ENCODE peak calls at places on chromosomes 7 and 10, in six cellular contexts. L is A549, K is GM12878, P is HepG2, O is K562, Z is NB4. R is an unnamed sample.

GRCh38 chr10:119445311-119445934 is 97.1 kb downstream of the RGS10 start:
- DNase-seq in K (no peak), L (peak; percentile 81), Z (peak; percentile 87), P (peak; percentile 65), O (peak; percentile 76), R (peak; percentile 57)

GRCh38 chr7:71535616-71536015 is 403.7 kb downstream of the GALNT17 start:
- DNase-seq in P (no peak), K (no peak), O (no peak), Z (no peak), L (no peak), R (no peak)

GRCh38 chr10:34808789-34809745 is 6.0 kb downstream of the PARD3 start:
- DNase-seq in O (no peak), K (no peak), L (no peak), Z (no peak), P (no peak), R (no peak)

GRCh38 chr7:137668404-137668803 is 178.4 kb downstream of the DGKI start:
- DNase-seq in P (no peak), Z (no peak), O (no peak), L (no peak), K (no peak), R (no peak)

GRCh38 chr7:84195295-84196006 is 862 bp upstream of the SEMA3A start:
- DNase-seq in L (no peak), O (no peak), K (no peak), Z (no peak), P (no peak), R (no peak)

GRCh38 chr10:130479906-130480305 is 343.7 kb downstream of the GLRX3 start:
- DNase-seq in K (no peak), Z (no peak), L (no peak), O (no peak), P (no peak), R (no peak)

GRCh38 chr10:120462018-120462682 is 5.1 kb downstream of the PLPP4 start:
- DNase-seq in P (no peak), Z (no peak), L (no peak), O (no peak), K (no peak), R (no peak)

GRCh38 chr10:76397210-76397881 is 965.9 kb downstream of the LRMDA start:
- DNase-seq in L (no peak), K (no peak), Z (no peak), O (no peak), P (no peak), R (no peak)

GRCh38 chr7:45990276-45990675 is 69.2 kb upstream of the IGFBP3 start:
- DNase-seq in P (no peak), K (no peak), O (no peak), L (no peak), Z (no peak), R (no peak)

GRCh38 chr7:157602581-157602980 is 265.8 kb downstream of the DNAJB6 start:
- DNase-seq in L (no peak), P (no peak), Z (no peak), K (no peak), O (no peak), R (no peak)

GRCh38 chr10:127978481-127978880 is 71.6 kb downstream of the PTPRE start:
- DNase-seq in L (no peak), P (no peak), Z (no peak), K (no peak), O (no peak), R (no peak)

GRCh38 chr7:30422922-30423321 is 55.7 kb downstream of the NOD1 start:
- DNase-seq in O (no peak), P (no peak), K (no peak), Z (no peak), L (no peak), R (peak; percentile 63)

GRCh38 chr7:140676303-140676702 is 3.6 kb downstream of the ADCK2 start:
- DNase-seq in O (no peak), K (no peak), L (no peak), P (no peak), Z (peak; percentile 54), R (no peak)

GRCh38 chr10:22682237-22683192 is 31.9 kb downstream of the PIP4K2A start:
- DNase-seq in P (peak; percentile 69), O (no peak), Z (peak; percentile 13), L (peak; percentile 53), K (peak; percentile 52), R (no peak)

GRCh38 chr10:132383751-132384181 is 13.2 kb upstream of the PWWP2B start:
- DNase-seq in L (no peak), K (no peak), P (no peak), Z (no peak), O (no peak), R (no peak)

GRCh38 chr7:155794196-155794595 is 18.1 kb downstream of the SHH start:
- DNase-seq in L (no peak), O (no peak), P (no peak), Z (no peak), K (no peak), R (no peak)

GRCh38 chr7:87110778-87111177 is 41.5 kb upstream of the DMTF1 start:
- DNase-seq in P (peak; percentile 36), O (peak; percentile 45), K (no peak), L (peak; percentile 16), Z (no peak), R (peak; percentile 54)

GRCh38 chr7:151244156-151244870 is 4.2 kb downstream of the SMARCD3 start:
- DNase-seq in O (peak; percentile 88), P (no peak), Z (peak; percentile 81), K (peak; percentile 15), L (peak; percentile 42), R (peak; percentile 61)

GRCh38 chr7:130273081-130273699 is 6.5 kb downstream of the CPA2 start:
- DNase-seq in P (no peak), K (no peak), L (no peak), Z (peak; percentile 94), O (peak; percentile 42), R (peak; percentile 24)

GRCh38 chr10:17782921-17783665 is 26.1 kb upstream of the MRC1 start:
- DNase-seq in P (no peak), L (peak; percentile 75), O (no peak), K (no peak), Z (no peak), R (peak; percentile 94)

DNA sequence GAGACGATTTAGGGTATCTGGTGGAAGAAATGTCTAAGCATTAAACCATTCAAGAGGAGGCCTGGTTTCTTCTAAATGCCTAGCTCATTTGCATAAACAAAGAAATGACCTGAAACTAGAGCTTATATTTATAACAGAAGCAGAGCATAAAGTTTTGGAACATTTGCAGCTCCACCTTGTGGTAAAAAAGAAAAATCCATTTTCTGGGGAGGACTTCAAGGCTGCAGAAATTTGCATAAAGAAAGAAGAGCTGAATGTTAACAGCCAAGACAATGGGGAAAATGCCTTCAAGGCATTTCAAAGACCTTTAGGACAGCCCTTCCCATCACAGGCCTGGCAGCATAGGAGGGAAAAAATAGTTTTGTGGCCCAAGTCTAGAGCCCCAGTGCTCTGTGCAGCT is 362.0 kb downstream of the ZNF248 start:
- DNase-seq in Z (peak; percentile 81), L (peak; percentile 53), K (no peak), O (no peak), P (no peak), R (no peak)
- TF ChIP-seq MYC in Z (no peak), L (no peak), K (no peak), O (no peak), P (no peak), R (no peak)

GRCh38 chr7:133571066-133571465 is 318.2 kb downstream of the EXOC4 start:
- DNase-seq in L (no peak), Z (peak; percentile 14), P (peak; percentile 10), O (no peak), K (no peak), R (no peak)

GRCh38 chr7:133572853-133573252 is 320.0 kb downstream of the EXOC4 start:
- DNase-seq in Z (no peak), L (no peak), K (no peak), O (no peak), P (no peak), R (no peak)

GRCh38 chr7:133568544-133568943 is 315.7 kb downstream of the EXOC4 start:
- DNase-seq in Z (no peak), P (no peak), L (no peak), O (no peak), K (no peak), R (no peak)

GRCh38 chr7:133572087-133572486 is 319.2 kb downstream of the EXOC4 start:
- DNase-seq in Z (no peak), L (peak; percentile 23), O (no peak), K (no peak), P (no peak), R (no peak)

GRCh38 chr7:133570321-133570720 is 317.4 kb downstream of the EXOC4 start:
- DNase-seq in L (no peak), P (no peak), K (no peak), O (no peak), Z (no peak), R (no peak)
- TF ChIP-seq MYC in L (no peak), P (no peak), K (no peak), O (no peak), Z (no peak), R (no peak)

GRCh38 chr10:122280156-122280555 is 9.1 kb downstream of the BTBD16 start:
- DNase-seq in Z (no peak), O (no peak), L (no peak), K (no peak), P (no peak), R (no peak)

GRCh38 chr10:122282909-122283308 is 11.8 kb downstream of the BTBD16 start:
- DNase-seq in O (no peak), K (no peak), L (no peak), P (no peak), Z (no peak), R (no peak)

GRCh38 chr10:122280977-122281376 is 9.9 kb downstream of the BTBD16 start:
- DNase-seq in O (no peak), Z (no peak), P (no peak), L (no peak), K (no peak), R (no peak)

GRCh38 chr10:122281751-122282150 is 10.7 kb downstream of the BTBD16 start:
- DNase-seq in O (no peak), K (no peak), L (no peak), P (no peak), Z (no peak), R (no peak)

GRCh38 chr10:122282253-122282671 is 11.2 kb downstream of the BTBD16 start:
- DNase-seq in K (no peak), Z (peak; percentile 16), L (no peak), P (no peak), O (no peak), R (no peak)
- TF ChIP-seq MYC in K (no peak), Z (no peak), L (no peak), P (no peak), O (no peak), R (no peak)

GRCh38 chr10:124001391-124002260 is 91.8 kb downstream of the CHST15 start:
- DNase-seq in P (no peak), Z (no peak), O (no peak), L (no peak), K (no peak), R (no peak)
- TF ChIP-seq MYC in P (no peak), Z (no peak), O (no peak), L (no peak), K (no peak), R (no peak)

R was measured in endothelial cell of umbilical vein.